ENCODE peak calls at places on chromosomes 11 and 22, in eight cellular contexts. S, D, W, P, L, O, Z and M are unnamed samples.

GRCh38 chr11:101759771-101760450 is 154.9 kb upstream of the CEP126 start:
- DNase-seq in S (no peak), O (no peak), W (no peak), Z (no peak), L (no peak), P (no peak), D (no peak), M (no peak)

GRCh38 chr11:29623144-29623722 is 393.6 kb downstream of the KCNA4 start:
- DNase-seq in O (no peak), D (no peak), P (no peak), S (no peak), L (no peak), W (no peak), Z (no peak), M (no peak)

GRCh38 chr11:69587454-69588081 is 53.4 kb upstream of the CCND1 start:
- DNase-seq in O (no peak), D (peak), L (no peak), W (no peak), S (peak), Z (no peak), P (peak), M (peak)

GRCh38 chr22:48827228-48827810 is 1000.4 kb downstream of the BRD1 start:
- DNase-seq in O (no peak), D (peak), P (no peak), L (no peak), S (no peak), W (no peak), Z (no peak), M (no peak)

GRCh38 chr22:41230399-41230785 is 10.3 kb downstream of the CHADL start:
- DNase-seq in D (no peak), L (no peak), P (no peak), S (no peak), W (no peak), Z (no peak), O (no peak), M (no peak)

GRCh38 chr11:123783536-123783935 is 22.6 kb downstream of the OR6M1 start:
- DNase-seq in Z (no peak), P (no peak), D (no peak), O (no peak), L (no peak), S (no peak), W (no peak), M (no peak)

GRCh38 chr11:70630816-70631623 is 232.7 kb downstream of the CTTN start:
- DNase-seq in W (no peak), L (no peak), S (no peak), P (no peak), Z (no peak), D (no peak), O (no peak), M (no peak)

GRCh38 chr11:109586789-109587188 is 164.8 kb downstream of the C11orf87 start:
- DNase-seq in W (no peak), L (no peak), D (no peak), P (no peak), Z (no peak), O (no peak), S (no peak), M (no peak)

GRCh38 chr11:134052988-134053945 is 15.6 kb upstream of the JAM3 start:
- DNase-seq in L (no peak), S (no peak), W (no peak), P (peak), Z (no peak), D (no peak), O (no peak), M (no peak)

GRCh38 chr11:126440792-126441514 is 85.5 kb downstream of the ST3GAL4 start:
- DNase-seq in P (peak), L (peak), Z (peak), W (peak), S (peak), D (peak), O (peak), M (no peak)

GRCh38 chr11:75315439-75315805 is 36.0 kb downstream of the ARRB1 start:
- DNase-seq in S (no peak), O (no peak), L (no peak), Z (no peak), W (no peak), D (no peak), P (no peak), M (no peak)

GRCh38 chr22:19473578-19473977 is 5.4 kb downstream of the UFD1 start:
- DNase-seq in Z (no peak), S (no peak), D (no peak), O (no peak), L (no peak), W (no peak), P (no peak), M (no peak)

GRCh38 chr22:48581821-48582469 is 1245.7 kb downstream of the BRD1 start:
- DNase-seq in L (no peak), D (no peak), W (no peak), S (no peak), Z (no peak), O (no peak), P (no peak), M (no peak)

GRCh38 chr11:78465169-78465942 is 47.7 kb upstream of the GAB2 start:
- DNase-seq in W (no peak), D (no peak), Z (no peak), S (no peak), L (no peak), P (peak), O (no peak), M (no peak)

GRCh38 chr11:8383227-8383626 is 119.5 kb upstream of the LMO1 start:
- DNase-seq in D (no peak), Z (no peak), O (no peak), L (no peak), W (no peak), P (no peak), S (no peak), M (no peak)

GRCh38 chr11:128690746-128691091 is 3.2 kb upstream of the FLI1 start:
- DNase-seq in W (no peak), O (no peak), S (no peak), L (no peak), Z (no peak), P (no peak), D (no peak), M (no peak)

GRCh38 chr11:38089728-38090127 is 1491.7 kb upstream of the RAG2 start:
- DNase-seq in O (no peak), L (no peak), Z (no peak), P (no peak), S (peak), D (peak), W (peak), M (no peak)
- H3K4me3 ChIP-seq in O (no peak), L (no peak), Z (no peak), P (no peak), S (no peak), D (no peak), W (no peak), M (no peak)

DNA sequence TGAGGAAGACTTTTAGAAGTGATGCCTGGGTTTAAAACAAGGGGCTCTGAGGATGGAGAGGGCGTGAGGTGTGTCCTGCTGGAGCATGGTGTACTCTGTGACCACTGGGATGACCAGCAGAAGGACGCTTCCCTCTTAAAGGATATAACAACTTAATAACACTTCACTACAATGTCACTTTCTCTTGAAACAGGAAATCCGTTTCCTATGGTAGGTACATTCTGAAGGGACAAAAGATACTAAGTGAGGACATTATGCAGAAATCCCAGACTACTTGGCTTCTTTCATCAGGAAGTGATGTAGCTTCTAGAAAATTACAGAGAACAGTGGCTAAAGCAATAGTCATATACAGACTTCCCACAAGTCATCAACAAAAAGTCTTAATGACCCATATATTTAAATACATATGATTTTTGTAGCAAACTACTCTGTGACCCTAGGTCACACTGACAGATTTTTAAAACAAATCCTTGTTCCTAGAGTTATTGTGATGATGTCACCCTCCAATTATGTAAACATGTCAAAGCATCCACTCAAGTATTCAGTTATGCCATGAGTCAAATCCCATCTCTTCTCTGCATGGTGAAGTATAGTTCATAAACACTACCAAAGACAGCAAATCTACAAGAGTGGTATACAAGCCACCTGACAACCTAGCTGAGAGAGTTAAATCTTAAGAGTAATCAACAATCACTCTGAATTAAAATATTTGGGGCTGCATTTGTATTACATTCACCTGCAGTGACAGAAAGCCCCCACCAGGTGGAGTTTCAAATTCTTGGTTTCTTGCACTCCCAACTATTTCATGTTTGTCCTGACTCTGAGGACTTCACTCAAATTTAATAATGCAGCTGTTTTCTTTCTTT is 32.8 kb downstream of the PITPNB start:
- DNase-seq in O (peak), P (no peak), Z (peak), W (peak), S (no peak), D (peak), L (peak), M (peak)
- TF ChIP-seq CTCF in O (peak), P (peak), Z (peak), W (peak), S (peak), D (peak), L (peak), M (peak)

GRCh38 chr22:46087336-46087690 is 63.0 kb upstream of the PPARA start:
- DNase-seq in W (no peak), P (no peak), L (no peak), D (no peak), S (no peak), O (no peak), Z (no peak), M (no peak)
- H3K4me3 ChIP-seq in W (no peak), P (no peak), L (peak), D (peak), S (peak), O (peak), Z (no peak), M (peak)

DNA sequence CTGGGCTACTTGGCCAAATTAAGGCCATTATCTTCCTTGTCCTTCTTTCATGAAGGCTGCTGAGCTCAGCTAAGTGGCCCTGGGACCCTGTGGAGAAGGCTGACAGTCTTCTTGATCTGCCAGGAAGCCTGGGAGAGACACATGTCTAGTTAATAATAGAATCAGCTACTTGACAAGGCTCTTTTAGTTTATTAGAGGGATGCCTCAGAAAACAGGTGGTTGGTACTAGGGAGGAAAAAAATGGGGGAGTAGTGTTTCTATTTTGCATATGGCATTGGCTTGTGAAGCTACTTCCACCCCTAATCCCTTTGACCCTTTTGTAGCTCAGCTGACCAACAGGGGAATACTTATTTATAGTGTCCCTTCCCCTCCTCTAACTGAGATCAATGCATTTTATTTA is 127.8 kb upstream of the NTM start:
- DNase-seq in O (no peak), D (no peak), L (no peak), Z (no peak), P (no peak), S (no peak), W (no peak), M (no peak)
- TF ChIP-seq CTCF in O (no peak), D (no peak), L (no peak), Z (no peak), P (no peak), S (no peak), W (no peak), M (no peak)

GRCh38 chr22:35582861-35583670 is 34.1 kb downstream of the MB start:
- DNase-seq in D (peak), P (no peak), W (peak), Z (peak), L (peak), O (peak), S (no peak), M (no peak)
- H3K4me3 ChIP-seq in D (no peak), P (no peak), W (no peak), Z (no peak), L (no peak), O (no peak), S (no peak), M (no peak)

GRCh38 chr11:67429722-67430121 is 1.4 kb downstream of the RPS6KB2 start:
- DNase-seq in P (no peak), L (no peak), D (no peak), W (no peak), O (no peak), Z (no peak), S (no peak), M (no peak)
- TF ChIP-seq CTCF in P (no peak), L (no peak), D (no peak), W (no peak), O (no peak), Z (no peak), S (no peak), M (no peak)

GRCh38 chr11:933936-934335 is 8.3 kb downstream of the AP2A2 start:
- DNase-seq in Z (no peak), L (no peak), O (no peak), P (no peak), D (no peak), S (no peak), W (no peak), M (no peak)

GRCh38 chr11:932435-932834 is 6.8 kb downstream of the AP2A2 start:
- DNase-seq in D (no peak), O (no peak), P (no peak), L (no peak), S (no peak), Z (no peak), W (no peak), M (no peak)

GRCh38 chr11:931385-931784 is 5.7 kb downstream of the AP2A2 start:
- DNase-seq in L (no peak), O (no peak), P (no peak), Z (no peak), S (no peak), W (no peak), D (no peak), M (no peak)

GRCh38 chr11:934437-934950 is 8.8 kb downstream of the AP2A2 start:
- DNase-seq in L (no peak), O (no peak), D (no peak), W (no peak), Z (no peak), S (no peak), P (no peak), M (no peak)

DNA sequence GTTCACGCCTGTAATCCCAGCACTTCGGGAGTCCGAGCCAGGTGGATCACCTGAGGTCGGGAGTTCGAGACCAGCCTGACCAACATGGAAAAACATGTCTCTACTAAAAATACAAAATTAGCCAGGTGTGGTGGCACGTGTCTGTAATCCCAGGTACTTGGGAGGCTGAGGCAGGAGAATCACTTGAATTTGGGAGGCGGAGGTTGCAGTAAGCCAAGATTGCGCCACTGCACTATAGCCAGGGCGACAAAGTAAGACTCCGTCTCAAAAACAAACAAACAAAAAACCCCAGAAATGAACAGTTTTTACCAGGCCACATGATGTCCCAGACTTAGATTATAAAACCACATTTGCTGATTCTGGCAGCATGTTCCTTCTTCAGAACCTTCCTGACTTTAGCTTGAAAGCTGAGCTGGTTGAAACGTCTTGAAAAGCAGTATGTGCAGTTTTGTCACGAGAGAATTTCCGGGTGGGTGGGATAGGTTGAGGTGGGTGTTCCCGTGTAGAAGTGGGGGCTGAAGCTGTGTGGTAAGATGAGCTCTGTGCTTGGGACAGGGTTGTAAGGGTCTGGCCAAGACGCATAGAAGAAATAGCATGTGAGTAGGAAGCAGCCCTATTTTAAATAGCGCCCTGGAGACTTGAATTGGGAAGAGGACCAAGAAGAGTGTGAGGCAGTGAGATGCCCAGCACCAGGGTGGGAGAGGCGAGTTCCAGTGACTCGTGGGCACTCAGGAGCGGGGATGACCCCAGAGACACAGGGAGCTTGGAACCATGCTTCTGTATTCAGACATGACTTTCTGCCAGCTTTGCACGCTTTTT is 7.5 kb downstream of the AP2A2 start:
- DNase-seq in S (no peak), W (no peak), Z (no peak), D (peak), P (no peak), O (no peak), L (no peak), M (no peak)
- H3K4me3 ChIP-seq in S (no peak), W (no peak), Z (no peak), D (no peak), P (no peak), O (no peak), L (no peak), M (no peak)

GRCh38 chr11:81707881-81708280 is 1025.8 kb downstream of the FAM181B start:
- DNase-seq in O (no peak), W (no peak), Z (no peak), D (no peak), S (no peak), P (no peak), L (peak), M (no peak)
- TF ChIP-seq CTCF in O (no peak), W (no peak), Z (no peak), D (no peak), S (no peak), P (no peak), L (peak), M (no peak)

DNA sequence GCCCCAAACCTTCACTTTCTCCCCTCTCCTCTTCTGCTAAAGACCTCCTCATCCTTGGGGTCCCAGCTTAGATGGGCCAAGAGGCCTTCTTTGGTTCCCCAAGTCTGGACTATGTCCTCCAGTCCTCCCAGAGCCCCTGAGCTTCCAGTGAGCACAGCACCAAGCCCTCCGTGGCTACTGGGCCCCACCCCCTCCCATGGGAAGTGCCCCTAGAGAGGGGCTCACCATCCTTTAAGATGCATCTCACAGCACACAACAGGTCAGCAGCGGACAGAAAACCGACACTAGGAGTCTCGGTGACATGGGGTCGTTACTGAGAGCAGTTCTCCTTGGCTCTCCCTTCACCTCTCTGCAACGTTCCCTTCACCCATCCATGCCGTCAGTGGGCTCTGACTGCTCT is 2.7 kb downstream of the LRRC32 start:
- DNase-seq in S (no peak), P (peak), O (no peak), D (no peak), W (no peak), L (no peak), Z (no peak), M (no peak)
- H3K4me3 ChIP-seq in S (no peak), P (peak), O (no peak), D (no peak), W (peak), L (no peak), Z (peak), M (no peak)